ENCODE peak calls at places on chromosome 12, in eight cellular contexts. One of them, this sample, is unnamed.

GRCh38 chr12:86675197-86675596 is 419.0 kb upstream of the MGAT4C start:
- DNase-seq in A549: no peak
- DNase-seq in body of pancreas: no peak
- DNase-seq in adrenal gland: no peak
- DNase-seq in stomach: no peak
- DNase-seq in tibial nerve: no peak
- DNase-seq in ovary: no peak
- DNase-seq in HCT116: no peak
- DNase-seq in this sample: no peak

GRCh38 chr12:49797452-49797782 is 30.8 kb downstream of the NCKAP5L start:
- DNase-seq in tibial nerve: no peak
- DNase-seq in A549: no peak
- DNase-seq in HCT116: no peak
- DNase-seq in ovary: no peak
- DNase-seq in stomach: no peak
- DNase-seq in body of pancreas: no peak
- DNase-seq in adrenal gland: no peak
- DNase-seq in this sample: no peak

GRCh38 chr12:27810756-27811155 is 30.7 kb upstream of the MANSC4 start:
- DNase-seq in ovary: no peak
- DNase-seq in HCT116: no peak
- DNase-seq in stomach: no peak
- DNase-seq in body of pancreas: no peak
- DNase-seq in A549: no peak
- DNase-seq in tibial nerve: no peak
- DNase-seq in adrenal gland: no peak
- DNase-seq in this sample: no peak

GRCh38 chr12:48815281-48816110 is 2.8 kb upstream of the CACNB3 start:
- DNase-seq in ovary: peak
- DNase-seq in stomach: peak
- DNase-seq in A549: peak
- DNase-seq in adrenal gland: peak
- DNase-seq in body of pancreas: peak
- DNase-seq in tibial nerve: peak
- DNase-seq in HCT116: peak
- DNase-seq in this sample: peak

GRCh38 chr12:96445743-96446655 is 43.4 kb upstream of the CFAP54 start:
- DNase-seq in HCT116: no peak
- DNase-seq in A549: no peak
- DNase-seq in ovary: no peak
- DNase-seq in stomach: no peak
- DNase-seq in tibial nerve: no peak
- DNase-seq in adrenal gland: peak
- DNase-seq in body of pancreas: no peak
- DNase-seq in this sample: peak

GRCh38 chr12:101855364-101855884 is 22.0 kb upstream of the DRAM1 start:
- DNase-seq in HCT116: no peak
- DNase-seq in adrenal gland: no peak
- DNase-seq in body of pancreas: no peak
- DNase-seq in tibial nerve: no peak
- DNase-seq in A549: no peak
- DNase-seq in stomach: no peak
- DNase-seq in ovary: no peak
- DNase-seq in this sample: peak

GRCh38 chr12:55931780-55932545 is 1.0 kb downstream of the DGKA start:
- DNase-seq in adrenal gland: no peak
- DNase-seq in A549: peak
- DNase-seq in HCT116: no peak
- DNase-seq in ovary: peak
- DNase-seq in body of pancreas: peak
- DNase-seq in stomach: peak
- DNase-seq in tibial nerve: peak
- DNase-seq in this sample: peak

GRCh38 chr12:22082190-22082701 is 36.2 kb downstream of the CMAS start:
- DNase-seq in HCT116: no peak
- DNase-seq in stomach: no peak
- DNase-seq in ovary: no peak
- DNase-seq in tibial nerve: no peak
- DNase-seq in body of pancreas: no peak
- DNase-seq in A549: no peak
- DNase-seq in adrenal gland: no peak
- DNase-seq in this sample: peak

GRCh38 chr12:132363661-132364347 is 34.4 kb upstream of the GALNT9 start:
- DNase-seq in adrenal gland: no peak
- DNase-seq in A549: no peak
- DNase-seq in HCT116: no peak
- DNase-seq in tibial nerve: no peak
- DNase-seq in body of pancreas: no peak
- DNase-seq in stomach: no peak
- DNase-seq in ovary: no peak
- DNase-seq in this sample: no peak

GRCh38 chr12:132365226-132365625 is 35.8 kb upstream of the GALNT9 start:
- DNase-seq in A549: no peak
- DNase-seq in tibial nerve: no peak
- DNase-seq in stomach: no peak
- DNase-seq in adrenal gland: no peak
- DNase-seq in body of pancreas: no peak
- DNase-seq in HCT116: no peak
- DNase-seq in ovary: no peak
- DNase-seq in this sample: no peak

GRCh38 chr12:132366341-132366861 is 37.0 kb upstream of the GALNT9 start:
- DNase-seq in stomach: no peak
- DNase-seq in tibial nerve: no peak
- DNase-seq in A549: no peak
- DNase-seq in adrenal gland: no peak
- DNase-seq in ovary: no peak
- DNase-seq in HCT116: no peak
- DNase-seq in body of pancreas: no peak
- DNase-seq in this sample: no peak

GRCh38 chr12:132362966-132363660 is 33.7 kb upstream of the GALNT9 start:
- DNase-seq in adrenal gland: no peak
- DNase-seq in A549: no peak
- DNase-seq in stomach: no peak
- DNase-seq in body of pancreas: no peak
- DNase-seq in tibial nerve: no peak
- DNase-seq in HCT116: no peak
- DNase-seq in ovary: peak
- DNase-seq in this sample: no peak

DNA sequence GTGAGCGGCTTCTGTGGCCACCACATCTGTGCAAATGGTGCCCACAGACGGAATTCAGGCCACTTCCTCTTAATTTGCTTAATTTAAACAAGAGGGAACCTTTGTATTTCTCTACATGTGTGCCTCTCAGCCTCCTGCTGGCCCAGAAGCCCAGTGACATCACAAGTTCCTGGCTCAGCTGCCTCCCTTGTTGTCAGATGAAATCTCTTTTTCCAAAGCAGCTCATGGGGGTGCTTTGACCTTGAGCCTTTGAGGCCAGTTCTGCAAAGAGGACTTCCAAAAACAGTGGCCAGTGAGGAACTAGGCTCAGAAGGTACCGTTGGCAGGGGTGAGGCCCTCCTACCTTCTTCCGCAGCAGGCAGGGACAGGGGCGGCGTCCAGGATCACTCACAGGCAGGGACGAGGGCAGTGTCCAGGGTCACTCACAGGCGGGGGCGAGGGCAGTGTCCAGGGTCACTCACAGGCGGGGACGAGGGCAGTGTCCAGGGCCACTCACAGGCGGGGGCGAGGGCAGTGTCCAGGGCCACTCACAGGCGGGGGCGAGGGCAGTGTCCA is 35.0 kb upstream of the GALNT9 start:
- DNase-seq in HCT116: no peak
- DNase-seq in adrenal gland: no peak
- DNase-seq in ovary: no peak
- DNase-seq in A549: no peak
- DNase-seq in stomach: no peak
- DNase-seq in tibial nerve: no peak
- DNase-seq in body of pancreas: no peak
- DNase-seq in this sample: no peak
- TF ChIP-seq POLR2A in HCT116: no peak
- TF ChIP-seq POLR2A in adrenal gland: no peak
- TF ChIP-seq POLR2A in ovary: no peak
- TF ChIP-seq POLR2A in A549: no peak
- TF ChIP-seq POLR2A in stomach: no peak
- TF ChIP-seq POLR2A in tibial nerve: no peak
- TF ChIP-seq POLR2A in body of pancreas: no peak
- TF ChIP-seq POLR2A in this sample: no peak

GRCh38 chr12:52061470-52062166 is 8.2 kb upstream of the ATG101 start:
- DNase-seq in HCT116: no peak
- DNase-seq in ovary: peak
- DNase-seq in body of pancreas: no peak
- DNase-seq in tibial nerve: peak
- DNase-seq in A549: no peak
- DNase-seq in adrenal gland: no peak
- DNase-seq in stomach: no peak
- DNase-seq in this sample: no peak
- TF ChIP-seq POLR2A in HCT116: no peak
- TF ChIP-seq POLR2A in ovary: no peak
- TF ChIP-seq POLR2A in body of pancreas: no peak
- TF ChIP-seq POLR2A in tibial nerve: peak
- TF ChIP-seq POLR2A in A549: no peak
- TF ChIP-seq POLR2A in adrenal gland: no peak
- TF ChIP-seq POLR2A in stomach: no peak
- TF ChIP-seq POLR2A in this sample: no peak

DNA sequence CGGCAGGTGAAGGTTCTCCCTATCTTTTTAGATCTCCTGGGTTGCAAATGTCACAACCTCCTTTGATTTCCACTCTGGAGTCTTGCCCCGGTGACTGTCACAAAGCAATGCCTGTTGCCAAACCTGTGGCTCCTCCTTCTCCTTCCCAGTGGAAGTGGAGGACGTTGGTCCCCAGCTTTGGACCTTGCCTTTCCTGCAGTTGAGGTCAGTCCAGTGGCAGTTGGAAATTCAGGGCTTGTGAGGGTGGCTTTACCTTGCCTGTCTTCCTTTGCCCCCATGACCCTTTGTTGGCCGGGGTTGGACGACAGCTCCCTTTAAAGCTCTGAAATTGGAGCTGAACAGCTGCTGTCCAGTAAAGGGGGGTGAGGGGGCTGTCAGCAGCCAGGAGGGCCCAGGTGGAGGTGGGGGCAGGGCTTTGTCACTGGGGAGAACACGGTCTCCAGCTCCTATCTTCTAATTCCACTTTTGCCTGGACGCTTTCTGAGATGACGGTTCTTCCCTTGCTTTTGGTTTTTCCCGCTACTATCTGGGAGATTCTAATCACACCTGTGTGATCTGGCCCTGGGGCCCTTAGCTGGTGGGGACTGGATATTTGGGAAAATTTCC is 4.1 kb downstream of the TEAD4 start:
- DNase-seq in A549: no peak
- DNase-seq in HCT116: no peak
- DNase-seq in adrenal gland: no peak
- DNase-seq in tibial nerve: no peak
- DNase-seq in body of pancreas: peak
- DNase-seq in stomach: no peak
- DNase-seq in ovary: no peak
- DNase-seq in this sample: no peak
- TF ChIP-seq POLR2A in A549: no peak
- TF ChIP-seq POLR2A in HCT116: no peak
- TF ChIP-seq POLR2A in adrenal gland: no peak
- TF ChIP-seq POLR2A in tibial nerve: no peak
- TF ChIP-seq POLR2A in body of pancreas: no peak
- TF ChIP-seq POLR2A in stomach: no peak
- TF ChIP-seq POLR2A in ovary: no peak
- TF ChIP-seq POLR2A in this sample: no peak

GRCh38 chr12:2302711-2303255 is 250.0 kb downstream of the CACNA1C start:
- DNase-seq in HCT116: no peak
- DNase-seq in A549: no peak
- DNase-seq in tibial nerve: no peak
- DNase-seq in body of pancreas: no peak
- DNase-seq in stomach: no peak
- DNase-seq in ovary: no peak
- DNase-seq in adrenal gland: no peak
- DNase-seq in this sample: no peak
- TF ChIP-seq POLR2A in HCT116: no peak
- TF ChIP-seq POLR2A in A549: no peak
- TF ChIP-seq POLR2A in tibial nerve: no peak
- TF ChIP-seq POLR2A in body of pancreas: no peak
- TF ChIP-seq POLR2A in stomach: no peak
- TF ChIP-seq POLR2A in ovary: no peak
- TF ChIP-seq POLR2A in adrenal gland: no peak
- TF ChIP-seq POLR2A in this sample: no peak

This sample was measured in erythroblast.